ENCODE peak calls at places on chromosomes 11 and 22, in four cellular contexts. D is fibroblast of gingiva; Y is HAP-1; N is CD4-positive, alpha-beta T cell. J is an unnamed sample.

GRCh38 chr22:29799217-29799680 is 32.1 kb downstream of the UQCR10 start:
- DNase-seq in D (peak; percentile 99), Y (no peak), N (no peak), J (peak; percentile 93)

GRCh38 chr11:69296890-69297224 is 2.9 kb downstream of the MYEOV start:
- DNase-seq in D (no peak), Y (no peak), N (peak; percentile 20), J (no peak)

GRCh38 chr11:118306556-118306955 is 2.0 kb downstream of the CD3E start:
- DNase-seq in D (no peak), Y (no peak), N (no peak), J (no peak)

GRCh38 chr11:68775951-68776388 is 24.6 kb upstream of the TESMIN start:
- DNase-seq in D (no peak), Y (no peak), N (no peak), J (no peak)

GRCh38 chr11:95057959-95058358 is 8.7 kb downstream of the KDM4F start:
- DNase-seq in D (no peak), Y (no peak), N (no peak), J (no peak)

GRCh38 chr11:23364076-23364475 is 503.8 kb upstream of the CCDC179 start:
- DNase-seq in D (no peak), Y (no peak), N (no peak), J (no peak)

GRCh38 chr11:57776101-57776511 is 14.5 kb downstream of the CTNND1 start:
- DNase-seq in D (peak; percentile 12), Y (no peak), N (no peak), J (no peak)

GRCh38 chr11:58923300-58923788 is 15.9 kb upstream of the GLYATL1 start:
- DNase-seq in D (no peak), Y (peak; percentile 9), N (no peak), J (no peak)

GRCh38 chr11:108551653-108552462 is 41.7 kb downstream of the EXPH5 start:
- DNase-seq in D (peak; percentile 34), Y (peak; percentile 44), N (no peak), J (no peak)

GRCh38 chr11:116145187-116145865 is 627.5 kb downstream of the BUD13 start:
- DNase-seq in D (no peak), Y (no peak), N (no peak), J (no peak)

GRCh38 chr11:64086263-64086938 is 50.7 kb downstream of the FLRT1 start:
- DNase-seq in D (no peak), Y (peak; percentile 33), N (no peak), J (peak; percentile 61)

GRCh38 chr11:48018561-48019229 is 38.3 kb downstream of the PTPRJ start:
- DNase-seq in D (no peak), Y (peak; percentile 80), N (no peak), J (no peak)

GRCh38 chr11:122556605-122557004 is 98.9 kb upstream of the UBASH3B start:
- DNase-seq in D (no peak), Y (no peak), N (peak; percentile 9), J (no peak)

GRCh38 chr11:113519989-113520613 is 44.9 kb upstream of the DRD2 start:
- DNase-seq in D (no peak), Y (no peak), N (no peak), J (no peak)

GRCh38 chr11:39374963-39375698 is 2084.3 kb downstream of the LRRC4C start:
- DNase-seq in D (no peak), Y (peak; percentile 9), N (no peak), J (no peak)

GRCh38 chr11:66068923-66069714 is 953 bp upstream of the PACS1 start:
- DNase-seq in D (peak; percentile 80), Y (no peak), N (no peak), J (peak; percentile 62)

GRCh38 chr11:796565-797299 is 1.3 kb downstream of the SLC25A22 start:
- DNase-seq in D (no peak), Y (no peak), N (no peak), J (no peak)

GRCh38 chr11:88363566-88364169 is 26.1 kb upstream of the CTSC start:
- DNase-seq in D (no peak), Y (no peak), N (no peak), J (no peak)

GRCh38 chr22:17964647-17965046 is 59.7 kb downstream of the MICAL3 start:
- DNase-seq in D (no peak), Y (no peak), N (no peak), J (no peak)

GRCh38 chr22:41498322-41498721 is 29.4 kb downstream of the ACO2 start:
- DNase-seq in D (no peak), Y (no peak), N (no peak), J (no peak)

GRCh38 chr11:119461250-119461963 is 38.4 kb upstream of the THY1 start:
- DNase-seq in D (no peak), Y (no peak), N (no peak), J (no peak)